ENCODE peak calls at places on chromosomes 1 and 21, in four cellular contexts. One of them, this sample, is unnamed.

GRCh38 chr1:81670286-81670685 is 130.4 kb upstream of the ADGRL2 start:
- DNase-seq in H9: no peak
- DNase-seq in H1: no peak
- DNase-seq in mesendoderm: no peak
- DNase-seq in this sample: no peak

GRCh38 chr1:182394055-182394775 is 2.6 kb upstream of the GLUL start:
- DNase-seq in mesendoderm: no peak
- DNase-seq in H1: no peak
- DNase-seq in H9: no peak
- DNase-seq in this sample: no peak

GRCh38 chr1:151991663-151992344 is 1.9 kb downstream of the S100A10 start:
- DNase-seq in mesendoderm: no peak
- DNase-seq in H9: no peak
- DNase-seq in H1: no peak
- DNase-seq in this sample: no peak

GRCh38 chr1:205263580-205264190 is 35.9 kb downstream of the TMCC2 start:
- DNase-seq in H1: no peak
- DNase-seq in mesendoderm: no peak
- DNase-seq in H9: no peak
- DNase-seq in this sample: no peak

GRCh38 chr1:62117416-62117815 is 77.2 kb upstream of the L1TD1 start:
- DNase-seq in H9: no peak
- DNase-seq in mesendoderm: no peak
- DNase-seq in H1: no peak
- DNase-seq in this sample: no peak

GRCh38 chr1:214506972-214507431 is 44.4 kb downstream of the PTPN14 start:
- DNase-seq in mesendoderm: peak; percentile 90
- DNase-seq in H1: no peak
- DNase-seq in H9: no peak
- DNase-seq in this sample: peak; percentile 8

GRCh38 chr1:62875676-62876075 is 91.7 kb downstream of the ATG4C start:
- DNase-seq in H9: no peak
- DNase-seq in H1: no peak
- DNase-seq in mesendoderm: no peak
- DNase-seq in this sample: no peak

GRCh38 chr1:168497376-168497952 is 46.3 kb downstream of the XCL2 start:
- DNase-seq in H1: no peak
- DNase-seq in H9: no peak
- DNase-seq in mesendoderm: no peak
- DNase-seq in this sample: peak; percentile 63

GRCh38 chr1:48052923-48053291 is 55.7 kb upstream of the TRABD2B start:
- DNase-seq in H1: no peak
- DNase-seq in H9: no peak
- DNase-seq in mesendoderm: no peak
- DNase-seq in this sample: no peak

GRCh38 chr1:19676438-19676922 is 11.8 kb downstream of the HTR6 start:
- DNase-seq in H9: peak; percentile 83
- DNase-seq in mesendoderm: peak; percentile 84
- DNase-seq in H1: peak; percentile 25
- DNase-seq in this sample: peak; percentile 59

GRCh38 chr1:184152502-184152901 is 101.0 kb downstream of the TSEN15 start:
- DNase-seq in H9: no peak
- DNase-seq in H1: no peak
- DNase-seq in mesendoderm: no peak
- DNase-seq in this sample: peak; percentile 22

GRCh38 chr1:57597036-57597435 is 173.2 kb upstream of the DAB1 start:
- DNase-seq in mesendoderm: peak; percentile 95
- DNase-seq in H1: no peak
- DNase-seq in H9: no peak
- DNase-seq in this sample: no peak

GRCh38 chr1:40032240-40032891 is 8.2 kb upstream of the CAP1 start:
- DNase-seq in mesendoderm: peak; percentile 56
- DNase-seq in H1: no peak
- DNase-seq in H9: peak; percentile 33
- DNase-seq in this sample: peak; percentile 55

GRCh38 chr1:154669464-154670282 is 61.7 kb upstream of the ADAR start:
- DNase-seq in H9: peak; percentile 85
- DNase-seq in mesendoderm: peak; percentile 86
- DNase-seq in H1: peak; percentile 73
- DNase-seq in this sample: peak; percentile 79

GRCh38 chr21:27380303-27380702 is 413.4 kb upstream of the ADAMTS5 start:
- DNase-seq in H9: no peak
- DNase-seq in mesendoderm: no peak
- DNase-seq in H1: no peak
- DNase-seq in this sample: no peak

GRCh38 chr1:227312364-227313025 is 5.8 kb downstream of the CDC42BPA start:
- DNase-seq in mesendoderm: no peak
- DNase-seq in H1: no peak
- DNase-seq in H9: peak; percentile 30
- DNase-seq in this sample: no peak

GRCh38 chr1:23797478-23798448 is 2.8 kb downstream of the GALE start:
- DNase-seq in H9: no peak
- DNase-seq in mesendoderm: no peak
- DNase-seq in H1: no peak
- DNase-seq in this sample: no peak

GRCh38 chr1:114610546-114611245 is 29.3 kb upstream of the BCAS2 start:
- DNase-seq in mesendoderm: no peak
- DNase-seq in H9: no peak
- DNase-seq in H1: no peak
- DNase-seq in this sample: no peak

GRCh38 chr1:204472660-204473059 is 21.9 kb downstream of the PIK3C2B start:
- DNase-seq in H1: no peak
- DNase-seq in H9: no peak
- DNase-seq in mesendoderm: no peak
- DNase-seq in this sample: no peak

GRCh38 chr1:216222302-216222701 is 200.9 kb downstream of the USH2A start:
- DNase-seq in H9: no peak
- DNase-seq in H1: no peak
- DNase-seq in mesendoderm: peak; percentile 28
- DNase-seq in this sample: peak; percentile 28

GRCh38 chr1:54813479-54814147 is 12.5 kb upstream of the TTC22 start:
- DNase-seq in mesendoderm: peak; percentile 37
- DNase-seq in H9: peak; percentile 60
- DNase-seq in H1: no peak
- DNase-seq in this sample: no peak

GRCh38 chr1:110875216-110875731 is 2.3 kb downstream of the CD53 start:
- DNase-seq in mesendoderm: no peak
- DNase-seq in H9: no peak
- DNase-seq in H1: no peak
- DNase-seq in this sample: no peak

GRCh38 chr1:224256642-224257041 is 73.3 kb downstream of the NVL start:
- DNase-seq in mesendoderm: peak; percentile 67
- DNase-seq in H1: no peak
- DNase-seq in H9: peak; percentile 34
- DNase-seq in this sample: peak; percentile 75

GRCh38 chr1:117540532-117540931 is 65.3 kb upstream of the TENT5C start:
- DNase-seq in mesendoderm: no peak
- DNase-seq in H1: no peak
- DNase-seq in H9: no peak
- DNase-seq in this sample: no peak

GRCh38 chr1:206442101-206442500 is 28.2 kb upstream of the IKBKE start:
- DNase-seq in mesendoderm: no peak
- DNase-seq in H1: no peak
- DNase-seq in H9: no peak
- DNase-seq in this sample: no peak

GRCh38 chr1:197951617-197952175 is 34.5 kb downstream of the LHX9 start:
- DNase-seq in H9: no peak
- DNase-seq in mesendoderm: no peak
- DNase-seq in H1: no peak
- DNase-seq in this sample: no peak

GRCh38 chr1:39576016-39576657 is 453 bp downstream of the PABPC4 start:
- DNase-seq in mesendoderm: no peak
- DNase-seq in H9: no peak
- DNase-seq in H1: no peak
- DNase-seq in this sample: peak; percentile 53

GRCh38 chr1:8025671-8026144 is 401 bp downstream of the ERRFI1 start:
- DNase-seq in H1: no peak
- DNase-seq in mesendoderm: no peak
- DNase-seq in H9: no peak
- DNase-seq in this sample: no peak
- H3K79me2 ChIP-seq in H1: peaks cover 16% of the 10 kb centered on the region
- H3K79me2 ChIP-seq in mesendoderm: peaks cover 45% of the 10 kb centered on the region
- H3K79me2 ChIP-seq in H9: peaks cover 40% of the 10 kb centered on the region
- H3K79me2 ChIP-seq in this sample: peaks cover 24% of the 10 kb centered on the region

GRCh38 chr1:236336084-236336483 is 54.3 kb upstream of the ERO1B start:
- DNase-seq in H9: no peak
- DNase-seq in mesendoderm: no peak
- DNase-seq in H1: no peak
- DNase-seq in this sample: no peak
- H3K4ac ChIP-seq in H9: no peak overlapping the region
- H3K4ac ChIP-seq in mesendoderm: no peak overlapping the region
- H3K4ac ChIP-seq in H1: no peak overlapping the region
- H3K4ac ChIP-seq in this sample: no peak overlapping the region

DNA sequence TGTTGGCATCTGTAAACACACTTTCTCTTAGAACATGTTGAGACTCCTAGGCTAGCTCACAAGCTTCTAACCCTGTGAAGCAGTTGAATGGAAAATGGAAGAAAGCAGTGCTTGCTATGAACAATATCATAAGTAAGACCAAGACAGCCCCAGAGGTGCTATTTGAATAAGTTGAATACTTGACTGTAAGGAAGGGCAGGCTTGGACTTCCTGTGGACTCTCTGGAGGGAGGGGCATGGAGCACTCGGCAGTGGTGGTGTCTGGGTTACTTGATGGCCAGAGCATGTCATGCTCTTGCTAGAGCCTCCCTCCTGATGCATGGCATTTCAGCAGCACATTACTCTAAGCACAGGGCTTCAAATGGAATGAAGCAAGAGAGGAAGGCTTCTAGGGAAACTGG is 60.0 kb downstream of the MRPS6 start:
- DNase-seq in mesendoderm: peak; percentile 16
- DNase-seq in H9: no peak
- DNase-seq in H1: no peak
- DNase-seq in this sample: no peak
- H3K79me2 ChIP-seq in mesendoderm: peaks cover 54% of the 10 kb centered on the region
- H3K79me2 ChIP-seq in H9: peaks cover 13% of the 10 kb centered on the region
- H3K79me2 ChIP-seq in H1: peaks cover 6% of the 10 kb centered on the region
- H3K79me2 ChIP-seq in this sample: peaks cover 7% of the 10 kb centered on the region

GRCh38 chr21:45291613-45292398 is 4.1 kb upstream of the POFUT2 start:
- DNase-seq in H9: peak; percentile 38
- DNase-seq in mesendoderm: no peak
- DNase-seq in H1: no peak
- DNase-seq in this sample: no peak

GRCh38 chr21:45289134-45289533 is 1.4 kb upstream of the POFUT2 start:
- DNase-seq in H9: no peak
- DNase-seq in mesendoderm: no peak
- DNase-seq in H1: no peak
- DNase-seq in this sample: no peak

GRCh38 chr21:45292399-45293213 is 4.9 kb upstream of the POFUT2 start:
- DNase-seq in mesendoderm: peak; percentile 92
- DNase-seq in H1: peak; percentile 65
- DNase-seq in H9: peak; percentile 88
- DNase-seq in this sample: peak; percentile 78

GRCh38 chr21:45289655-45290515 is 2.2 kb upstream of the POFUT2 start:
- DNase-seq in mesendoderm: peak; percentile 56
- DNase-seq in H9: peak; percentile 26
- DNase-seq in H1: no peak
- DNase-seq in this sample: no peak

GRCh38 chr21:45290948-45291612 is 3.4 kb upstream of the POFUT2 start:
- DNase-seq in H1: no peak
- DNase-seq in H9: no peak
- DNase-seq in mesendoderm: peak; percentile 80
- DNase-seq in this sample: no peak
- H3K4ac ChIP-seq in H1: no peak overlapping the region
- H3K4ac ChIP-seq in H9: no peak overlapping the region
- H3K4ac ChIP-seq in mesendoderm: no peak overlapping the region
- H3K4ac ChIP-seq in this sample: no peak overlapping the region

GRCh38 chr1:13778431-13778830 is 78.4 kb downstream of the PRDM2 start:
- DNase-seq in H1: no peak
- DNase-seq in H9: no peak
- DNase-seq in mesendoderm: no peak
- DNase-seq in this sample: no peak
- H3K79me2 ChIP-seq in H1: no peaks in the 10 kb centered on the region
- H3K79me2 ChIP-seq in H9: no peaks in the 10 kb centered on the region
- H3K79me2 ChIP-seq in mesendoderm: no peaks in the 10 kb centered on the region
- H3K79me2 ChIP-seq in this sample: no peaks in the 10 kb centered on the region

GRCh38 chr21:38914531-38915385 is 109.0 kb downstream of the ETS2 start:
- DNase-seq in H9: peak; percentile 64
- DNase-seq in H1: no peak
- DNase-seq in mesendoderm: no peak
- DNase-seq in this sample: no peak

GRCh38 chr21:38913120-38913975 is 107.6 kb downstream of the ETS2 start:
- DNase-seq in H1: no peak
- DNase-seq in mesendoderm: peak; percentile 78
- DNase-seq in H9: peak; percentile 84
- DNase-seq in this sample: peak; percentile 77

GRCh38 chr21:38915546-38915945 is 109.8 kb downstream of the ETS2 start:
- DNase-seq in mesendoderm: no peak
- DNase-seq in H1: no peak
- DNase-seq in H9: no peak
- DNase-seq in this sample: no peak

GRCh38 chr21:38912789-38913119 is 107.0 kb downstream of the ETS2 start:
- DNase-seq in mesendoderm: no peak
- DNase-seq in H9: no peak
- DNase-seq in H1: no peak
- DNase-seq in this sample: no peak

DNA sequence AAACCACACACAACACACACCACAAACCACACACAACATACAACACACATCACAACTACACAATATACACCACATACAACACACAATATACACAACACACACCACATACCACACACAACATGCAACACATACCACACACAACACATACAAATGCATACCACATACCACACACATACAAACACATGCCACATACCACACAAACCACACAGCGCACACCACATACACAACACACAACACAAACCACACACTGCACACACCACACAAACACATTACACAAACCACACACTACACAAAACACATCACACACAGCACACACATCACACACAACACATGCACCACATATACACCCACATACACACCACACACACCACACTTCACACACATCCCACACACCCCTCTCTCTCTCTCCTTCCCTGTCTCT is 108.4 kb downstream of the ETS2 start:
- DNase-seq in mesendoderm: no peak
- DNase-seq in H9: no peak
- DNase-seq in H1: no peak
- DNase-seq in this sample: no peak
- H3K4ac ChIP-seq in mesendoderm: no peak overlapping the region
- H3K4ac ChIP-seq in H9: no peak overlapping the region
- H3K4ac ChIP-seq in H1: peak overlapping the region; percentile 84
- H3K4ac ChIP-seq in this sample: no peak overlapping the region

GRCh38 chr1:170533331-170533730 is 1.4 kb downstream of the GORAB start:
- DNase-seq in H9: no peak
- DNase-seq in mesendoderm: no peak
- DNase-seq in H1: no peak
- DNase-seq in this sample: peak; percentile 8
- H3K79me2 ChIP-seq in H9: peaks cover 21% of the 10 kb centered on the region
- H3K79me2 ChIP-seq in mesendoderm: peaks cover 27% of the 10 kb centered on the region
- H3K79me2 ChIP-seq in H1: peaks cover 13% of the 10 kb centered on the region
- H3K79me2 ChIP-seq in this sample: peaks cover 3% of the 10 kb centered on the region

DNA sequence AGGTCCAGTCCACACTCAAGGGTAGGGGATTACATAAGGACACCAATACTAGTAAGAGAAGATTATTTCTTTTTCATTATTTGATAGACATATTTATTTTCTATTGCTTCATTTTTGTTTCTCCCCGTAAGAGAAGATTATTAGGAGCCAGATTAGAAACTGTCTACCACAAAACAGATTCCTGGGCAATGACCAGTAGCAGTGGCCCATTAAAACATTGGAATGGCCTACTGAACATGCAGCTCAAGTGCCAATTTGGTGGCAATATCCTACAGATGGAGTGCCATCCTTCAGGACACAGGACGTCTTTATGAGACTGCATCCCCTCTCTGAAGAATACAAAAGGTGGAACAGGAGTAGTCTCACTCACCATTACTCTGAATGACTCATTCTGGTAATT is 34.0 kb upstream of the ARHGAP29 start:
- DNase-seq in H1: no peak
- DNase-seq in mesendoderm: no peak
- DNase-seq in H9: no peak
- DNase-seq in this sample: no peak
- H3K4ac ChIP-seq in H1: no peak overlapping the region
- H3K4ac ChIP-seq in mesendoderm: no peak overlapping the region
- H3K4ac ChIP-seq in H9: no peak overlapping the region
- H3K4ac ChIP-seq in this sample: no peak overlapping the region